ENCODE peak calls at places on chromosomes 4 and X, in six cellular contexts. T is GM12865, C is AG04450, K is GM06990, W is endothelial cell, G is AG04449. L is an unnamed sample.

GRCh38 chrX:76184276-76184675 is 11.4 kb downstream of the PBDC1 start:
- DNase-seq in K (no peak), G (no peak), T (no peak), C (no peak), W (no peak), L (no peak)

GRCh38 chrX:13888284-13888683 is 71.4 kb upstream of the GPM6B start:
- DNase-seq in G (no peak), C (no peak), T (no peak), W (no peak), K (no peak), L (no peak)

GRCh38 chr4:181761130-181761529 is 482.1 kb upstream of the TENM3 start:
- DNase-seq in C (peak), T (no peak), G (peak), W (no peak), K (no peak), L (no peak)

GRCh38 chrX:151396042-151396826 is 772 bp upstream of the VMA21 start:
- DNase-seq in K (peak), C (peak), G (no peak), T (peak), W (no peak), L (no peak)

GRCh38 chr4:137359691-137360315 is 172.5 kb downstream of the PCDH18 start:
- DNase-seq in W (no peak), C (peak), K (no peak), G (peak), T (no peak), L (no peak)

GRCh38 chrX:129522184-129523059 is 868 bp downstream of the SMARCA1 start:
- DNase-seq in C (no peak), G (no peak), K (no peak), W (peak), T (no peak), L (peak)

GRCh38 chrX:54042609-54043010 is 1.7 kb downstream of the PHF8 start:
- DNase-seq in T (peak), W (peak), K (peak), G (no peak), C (no peak), L (peak)

GRCh38 chr4:80197601-80198444 is 520 bp downstream of the PRDM8 start:
- DNase-seq in K (no peak), G (no peak), T (no peak), W (peak), C (no peak), L (no peak)

GRCh38 chrX:121322159-121322558 is 274.7 kb downstream of the GLUD2 start:
- DNase-seq in W (no peak), K (no peak), T (no peak), G (no peak), C (no peak), L (no peak)

GRCh38 chrX:107935200-107935599 is 47.0 kb downstream of the TEX13B start:
- DNase-seq in K (no peak), T (no peak), C (no peak), W (no peak), G (no peak), L (no peak)

GRCh38 chrX:153905481-153906095 is 1.1 kb downstream of the AVPR2 start:
- DNase-seq in T (no peak), G (no peak), C (no peak), W (no peak), K (no peak), L (no peak)

GRCh38 chrX:15946783-15947550 is 92.4 kb upstream of the AP1S2 start:
- DNase-seq in W (no peak), K (no peak), G (peak), T (no peak), C (peak), L (no peak)

GRCh38 chr4:110955748-110956147 is 332.9 kb upstream of the PITX2 start:
- DNase-seq in T (no peak), K (no peak), C (no peak), W (no peak), G (no peak), L (no peak)

GRCh38 chr4:186190456-186191265 is 706 bp upstream of the CYP4V2 start:
- DNase-seq in K (no peak), T (peak), G (no peak), C (no peak), W (peak), L (no peak)

GRCh38 chrX:111164728-111165127 is 68.7 kb downstream of the PAK3 start:
- DNase-seq in G (no peak), K (no peak), T (no peak), W (peak), C (no peak), L (no peak)

GRCh38 chrX:111040377-111041017 is 55.5 kb upstream of the PAK3 start:
- DNase-seq in C (no peak), G (no peak), W (no peak), K (no peak), T (no peak), L (no peak)

GRCh38 chr4:128229458-128229805 is 58.2 kb downstream of the PGRMC2 start:
- DNase-seq in W (no peak), G (no peak), K (no peak), C (no peak), T (no peak), L (no peak)

GRCh38 chrX:45710081-45710801 is 509.6 kb upstream of the DIPK2B start:
- DNase-seq in W (no peak), T (peak), G (peak), C (peak), K (peak), L (no peak)

GRCh38 chrX:134542485-134542884 is 82.5 kb downstream of the HPRT1 start:
- DNase-seq in T (peak), G (no peak), K (no peak), C (no peak), W (no peak), L (no peak)

GRCh38 chr4:72525938-72526337 is 43.1 kb downstream of the ADAMTS3 start:
- DNase-seq in K (no peak), G (no peak), C (no peak), T (no peak), W (no peak), L (no peak)

GRCh38 chr4:68874507-68874906 is 58.7 kb downstream of the UGT2B10 start:
- DNase-seq in T (no peak), W (no peak), G (no peak), K (no peak), C (no peak), L (no peak)

GRCh38 chr4:68871772-68872441 is 56.1 kb downstream of the UGT2B10 start:
- DNase-seq in W (no peak), G (no peak), C (no peak), T (no peak), K (no peak), L (no peak)

GRCh38 chr4:68872442-68873217 is 56.8 kb downstream of the UGT2B10 start:
- DNase-seq in W (no peak), K (no peak), G (no peak), C (no peak), T (no peak), L (no peak)

GRCh38 chr4:68869274-68869773 is 53.5 kb downstream of the UGT2B10 start:
- DNase-seq in W (no peak), C (no peak), K (no peak), G (no peak), T (no peak), L (no peak)

GRCh38 chr4:68873218-68873502 is 57.4 kb downstream of the UGT2B10 start:
- DNase-seq in W (no peak), T (no peak), C (no peak), G (no peak), K (no peak), L (no peak)
- TF ChIP-seq CTCF in W (no peak), T (no peak), C (no peak), G (no peak), K (no peak), L (no peak)

GRCh38 chr4:161256716-161257115 is 907.1 kb downstream of the FSTL5 start:
- DNase-seq in T (peak), W (no peak), C (no peak), G (no peak), K (no peak), L (no peak)
- TF ChIP-seq CTCF in T (peak), W (peak), C (no peak), G (no peak), K (peak), L (peak)

GRCh38 chr4:176660561-176660960 is 132.2 kb downstream of the VEGFC start:
- DNase-seq in T (no peak), K (no peak), C (no peak), G (no peak), W (no peak), L (no peak)
- TF ChIP-seq CTCF in T (no peak), K (no peak), C (peak), G (peak), W (no peak), L (no peak)

GRCh38 chrX:26848511-26848910 is 614.6 kb downstream of the PPP4R3C start:
- DNase-seq in G (no peak), C (no peak), K (no peak), W (no peak), T (no peak), L (no peak)

DNA sequence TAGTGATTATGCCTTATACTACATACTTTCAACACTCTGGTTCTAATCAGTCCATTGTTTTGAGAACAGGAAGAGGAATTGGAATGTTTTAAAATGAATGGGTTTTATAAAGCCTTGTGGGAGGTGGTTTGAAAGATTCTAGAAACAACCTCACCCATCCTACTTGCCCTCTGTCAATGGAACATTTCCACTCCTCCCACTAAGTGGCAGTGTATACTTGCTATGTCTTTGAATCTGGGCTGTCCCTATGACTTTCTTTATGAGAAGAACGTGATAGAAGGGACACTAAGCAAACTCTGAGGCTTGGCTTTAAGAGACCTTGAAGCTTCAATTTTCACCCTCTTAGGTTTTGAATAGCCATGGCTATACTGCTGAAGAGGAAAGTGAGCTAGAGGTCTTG is 611.2 kb downstream of the PPP4R3C start:
- DNase-seq in K (no peak), W (no peak), C (no peak), G (no peak), T (no peak), L (no peak)
- TF ChIP-seq CTCF in K (no peak), W (no peak), C (no peak), G (no peak), T (no peak), L (no peak)

GRCh38 chr4:180059216-180059881 is 2183.9 kb upstream of the TENM3 start:
- DNase-seq in W (peak), G (no peak), C (no peak), K (peak), T (peak), L (peak)
- TF ChIP-seq CTCF in W (no peak), G (no peak), C (no peak), K (no peak), T (no peak), L (no peak)

DNA sequence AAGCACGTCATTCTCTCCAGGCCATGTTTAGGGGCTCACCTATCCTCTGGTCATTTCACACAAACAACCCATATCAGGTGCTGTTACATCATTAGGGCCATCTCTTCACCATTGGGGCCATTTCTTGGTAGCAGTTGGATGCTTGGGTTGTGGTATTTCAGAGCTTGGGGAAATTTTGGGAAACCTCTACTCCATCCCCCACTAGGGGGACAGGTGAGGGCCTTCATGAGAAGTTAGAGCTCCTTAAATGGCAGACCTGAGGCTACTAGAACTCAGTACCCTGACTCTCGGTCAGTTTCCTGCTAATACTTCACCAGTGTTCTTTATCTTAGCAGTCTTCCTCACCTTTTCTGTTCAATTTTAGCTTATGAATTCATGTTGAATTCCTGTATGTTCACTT is 50.2 kb downstream of the ZNF827 start:
- DNase-seq in G (no peak), K (no peak), C (no peak), W (no peak), T (no peak), L (no peak)
- TF ChIP-seq CTCF in G (no peak), K (peak), C (peak), W (peak), T (no peak), L (peak)

DNA sequence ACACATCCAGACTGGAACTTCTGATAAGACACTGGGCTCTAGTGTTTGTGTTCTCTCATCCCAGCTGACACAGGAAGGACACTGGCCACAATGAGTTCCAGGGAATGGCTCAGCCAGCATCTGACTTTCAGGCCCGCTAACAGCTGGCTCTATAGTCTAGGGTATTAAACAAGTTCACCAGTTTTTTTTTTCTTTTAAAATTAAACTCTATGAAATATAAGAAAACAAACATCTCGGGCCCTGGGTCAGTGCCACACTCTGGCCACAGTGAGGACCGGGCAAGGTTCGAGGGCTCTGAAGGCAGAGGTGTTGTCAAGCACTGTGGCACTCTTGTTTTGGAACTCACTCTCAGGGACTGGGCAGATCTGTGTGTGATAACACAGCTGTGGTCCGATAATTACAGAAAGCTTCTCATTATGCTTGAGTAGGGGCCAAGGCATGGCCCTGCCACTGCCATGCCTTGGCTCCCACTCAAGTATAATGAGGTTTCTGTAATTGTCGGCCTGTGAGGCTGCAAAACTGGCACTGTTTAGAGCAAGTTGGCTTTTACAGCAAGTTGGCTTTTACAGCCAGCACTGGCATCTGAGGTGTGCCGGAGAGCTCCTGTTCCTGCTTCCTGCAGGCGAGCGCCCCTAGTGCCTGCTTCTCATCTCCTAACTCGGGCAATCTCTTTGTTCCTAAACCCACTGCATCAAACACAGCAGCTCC is 62.8 kb downstream of the PPP1R2C start:
- DNase-seq in K (no peak), W (peak), T (no peak), G (no peak), C (no peak), L (peak)
- TF ChIP-seq CTCF in K (peak), W (no peak), T (no peak), G (no peak), C (no peak), L (peak)

GRCh38 chr4:1318488-1319213 is 28.4 kb upstream of the UVSSA start:
- DNase-seq in T (no peak), C (no peak), W (peak), G (no peak), K (no peak), L (no peak)
- TF ChIP-seq CTCF in T (peak), C (peak), W (peak), G (no peak), K (peak), L (peak)

GRCh38 chrX:65491620-65492019 is 43.0 kb downstream of the LAS1L start:
- DNase-seq in T (no peak), W (no peak), C (no peak), G (no peak), K (no peak), L (no peak)
- TF ChIP-seq CTCF in T (no peak), W (no peak), C (no peak), G (no peak), K (no peak), L (no peak)

L was measured in neural crest cell.